ENCODE peak calls at places on chromosomes 1 and 21, in four cellular contexts. One of them, this sample, is unnamed. For H3K4me1, the result is how much of the 10 kb centered on the place peaks cover.

GRCh38 chr1:167710836-167711235 is 10.9 kb upstream of the MPZL1 start:
- DNase-seq in A549: no peak
- DNase-seq in fibroblast of lung: no peak
- DNase-seq in stomach: no peak
- DNase-seq in this sample: no peak

GRCh38 chr1:202280595-202280994 is 61.1 kb downstream of the UBE2T start:
- DNase-seq in A549: no peak
- DNase-seq in fibroblast of lung: no peak
- DNase-seq in stomach: no peak
- DNase-seq in this sample: no peak

GRCh38 chr1:31672988-31673387 is 28.3 kb upstream of the PEF1 start:
- DNase-seq in A549: no peak
- DNase-seq in stomach: no peak
- DNase-seq in fibroblast of lung: no peak
- DNase-seq in this sample: peak

GRCh38 chr21:32524010-32524719 is 61.2 kb downstream of the TCP10L start:
- DNase-seq in fibroblast of lung: peak
- DNase-seq in A549: no peak
- DNase-seq in stomach: no peak
- DNase-seq in this sample: peak

GRCh38 chr1:70818391-70818790 is 229.2 kb downstream of the PTGER3 start:
- DNase-seq in fibroblast of lung: peak
- DNase-seq in A549: no peak
- DNase-seq in stomach: no peak
- DNase-seq in this sample: no peak

GRCh38 chr1:53888716-53889115 is 881 bp downstream of the YIPF1 start:
- DNase-seq in fibroblast of lung: no peak
- DNase-seq in A549: no peak
- DNase-seq in stomach: no peak
- DNase-seq in this sample: no peak

GRCh38 chr21:34544032-34544496 is 32.1 kb upstream of the KCNE1 start:
- DNase-seq in stomach: peak
- DNase-seq in fibroblast of lung: peak
- DNase-seq in A549: peak
- DNase-seq in this sample: peak

GRCh38 chr1:73899311-73899710 is 298.7 kb downstream of the LRRIQ3 start:
- DNase-seq in fibroblast of lung: no peak
- DNase-seq in stomach: no peak
- DNase-seq in A549: no peak
- DNase-seq in this sample: no peak

GRCh38 chr1:93448292-93448982 is 519 bp downstream of the FNBP1L start:
- DNase-seq in fibroblast of lung: peak
- DNase-seq in A549: peak
- DNase-seq in stomach: peak
- DNase-seq in this sample: peak

GRCh38 chr1:244176201-244176600 is 125.1 kb downstream of the ZBTB18 start:
- DNase-seq in stomach: no peak
- DNase-seq in fibroblast of lung: no peak
- DNase-seq in A549: no peak
- DNase-seq in this sample: no peak

GRCh38 chr1:21663951-21664805 is 5.0 kb downstream of the RAP1GAP start:
- DNase-seq in fibroblast of lung: no peak
- DNase-seq in A549: no peak
- DNase-seq in stomach: peak
- DNase-seq in this sample: no peak

GRCh38 chr1:56330400-56331026 is 248.8 kb downstream of the PLPP3 start:
- DNase-seq in stomach: no peak
- DNase-seq in fibroblast of lung: peak
- DNase-seq in A549: no peak
- DNase-seq in this sample: no peak
- H3K4me1 ChIP-seq in stomach: under half
- H3K4me1 ChIP-seq in fibroblast of lung: under half
- H3K4me1 ChIP-seq in A549: under half
- H3K4me1 ChIP-seq in this sample: under half

DNA sequence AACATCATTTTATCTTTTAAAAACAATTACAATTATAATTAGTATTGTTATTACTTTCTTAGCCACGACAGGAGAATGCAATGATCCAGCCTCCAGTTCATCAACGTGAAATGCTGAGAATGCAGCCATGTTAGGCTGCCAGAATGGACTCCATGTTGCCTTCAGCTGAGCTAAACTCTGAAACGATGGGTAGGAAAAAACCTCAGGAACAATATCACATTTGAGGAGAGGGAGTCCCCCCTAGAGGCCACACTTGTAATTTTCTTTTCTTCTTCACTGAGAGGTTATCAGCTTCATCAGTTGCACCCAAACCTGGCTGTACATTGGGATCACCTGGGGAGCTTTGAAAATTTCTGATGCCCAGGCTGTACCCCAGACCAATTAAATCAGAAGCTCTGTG is 34.6 kb upstream of the DNAH14 start:
- DNase-seq in fibroblast of lung: peak
- DNase-seq in A549: peak
- DNase-seq in stomach: no peak
- DNase-seq in this sample: no peak
- TF ChIP-seq CTCF in fibroblast of lung: peak
- TF ChIP-seq CTCF in A549: peak
- TF ChIP-seq CTCF in stomach: no peak
- TF ChIP-seq CTCF in this sample: no peak

GRCh38 chr1:159942700-159943640 is 2.4 kb downstream of the IGSF9 start:
- DNase-seq in A549: no peak
- DNase-seq in fibroblast of lung: no peak
- DNase-seq in stomach: peak
- DNase-seq in this sample: no peak
- H3K4me1 ChIP-seq in A549: under half
- H3K4me1 ChIP-seq in fibroblast of lung: under half
- H3K4me1 ChIP-seq in stomach: under half
- H3K4me1 ChIP-seq in this sample: under half

GRCh38 chr1:96966536-96967138 is 245.1 kb downstream of the PTBP2 start:
- DNase-seq in A549: peak
- DNase-seq in stomach: peak
- DNase-seq in fibroblast of lung: peak
- DNase-seq in this sample: peak
- TF ChIP-seq CTCF in A549: peak
- TF ChIP-seq CTCF in stomach: peak
- TF ChIP-seq CTCF in fibroblast of lung: peak
- TF ChIP-seq CTCF in this sample: peak

GRCh38 chr1:183871568-183871967 is 66.6 kb downstream of the RGL1 start:
- DNase-seq in fibroblast of lung: no peak
- DNase-seq in stomach: no peak
- DNase-seq in A549: no peak
- DNase-seq in this sample: no peak

GRCh38 chr1:183872406-183872805 is 67.5 kb downstream of the RGL1 start:
- DNase-seq in fibroblast of lung: no peak
- DNase-seq in stomach: no peak
- DNase-seq in A549: no peak
- DNase-seq in this sample: no peak

GRCh38 chr1:183876284-183876683 is 71.4 kb downstream of the RGL1 start:
- DNase-seq in stomach: no peak
- DNase-seq in fibroblast of lung: no peak
- DNase-seq in A549: no peak
- DNase-seq in this sample: no peak

GRCh38 chr1:183871142-183871541 is 66.2 kb downstream of the RGL1 start:
- DNase-seq in fibroblast of lung: peak
- DNase-seq in A549: no peak
- DNase-seq in stomach: no peak
- DNase-seq in this sample: no peak

GRCh38 chr1:183873642-183874041 is 68.7 kb downstream of the RGL1 start:
- DNase-seq in fibroblast of lung: no peak
- DNase-seq in stomach: no peak
- DNase-seq in A549: no peak
- DNase-seq in this sample: no peak
- H3K4me1 ChIP-seq in fibroblast of lung: under half
- H3K4me1 ChIP-seq in stomach: under half
- H3K4me1 ChIP-seq in A549: under half
- H3K4me1 ChIP-seq in this sample: half or more